ENCODE peak calls at places on chromosomes 6 and 20, in five cellular contexts. Q, K, R, J and V are unnamed samples.

GRCh38 chr20:44916586-44916985 is 6.7 kb downstream of the PABPC1L start:
- DNase-seq in Q (no peak), K (no peak), R (no peak), J (no peak), V (no peak)

GRCh38 chr6:130841128-130841728 is 14.0 kb downstream of the SMLR1 start:
- DNase-seq in J (no peak), Q (no peak), R (no peak), K (no peak), V (no peak)

GRCh38 chr6:104256547-104257144 is 603.1 kb downstream of the HACE1 start:
- DNase-seq in Q (no peak), J (no peak), R (no peak), K (no peak), V (no peak)

GRCh38 chr6:11423072-11423471 is 114.5 kb upstream of the TMEM170B start:
- DNase-seq in Q (no peak), R (no peak), J (no peak), K (no peak), V (no peak)

GRCh38 chr20:48627737-48628128 is 200.1 kb downstream of the PREX1 start:
- DNase-seq in J (no peak), R (no peak), Q (no peak), K (no peak), V (no peak)

GRCh38 chr6:34593741-34594140 is 37.6 kb upstream of the SPDEF start:
- DNase-seq in K (no peak), J (no peak), R (no peak), Q (no peak), V (no peak)

GRCh38 chr6:4593891-4594445 is 182.2 kb upstream of the CDYL start:
- DNase-seq in K (no peak), J (no peak), Q (no peak), R (no peak), V (no peak)

GRCh38 chr6:44237813-44238433 is 9.0 kb upstream of the HSP90AB1 start:
- DNase-seq in R (peak), K (peak), J (peak), Q (peak), V (no peak)

GRCh38 chr20:47392015-47392720 is 35.7 kb upstream of the ZMYND8 start:
- DNase-seq in J (no peak), Q (no peak), K (peak), R (no peak), V (no peak)

GRCh38 chr6:30103630-30104179 is 9.2 kb downstream of the TRIM31 start:
- DNase-seq in Q (no peak), K (no peak), R (no peak), J (no peak), V (no peak)

GRCh38 chr20:32034581-32035397 is 17.3 kb upstream of the HCK start:
- DNase-seq in Q (no peak), R (no peak), J (no peak), K (peak), V (no peak)

GRCh38 chr6:158703121-158703839 is 53.4 kb downstream of the SYTL3 start:
- DNase-seq in R (no peak), J (no peak), K (no peak), Q (peak), V (no peak)

GRCh38 chr20:63409066-63409833 is 48.1 kb upstream of the CHRNA4 start:
- DNase-seq in R (no peak), J (no peak), K (no peak), Q (no peak), V (no peak)

GRCh38 chr6:139701695-139702094 is 327.2 kb upstream of the CITED2 start:
- DNase-seq in K (no peak), R (no peak), Q (no peak), J (no peak), V (no peak)

GRCh38 chr20:6081236-6081635 is 27.4 kb upstream of the LRRN4 start:
- DNase-seq in R (no peak), K (no peak), Q (no peak), J (no peak), V (no peak)